ENCODE peak calls at places on chromosome 21, in four cellular contexts. One of them, this sample, is unnamed.

GRCh38 chr21:44741921-44742320 is 30.5 kb upstream of the TSPEAR start:
- DNase-seq in CD4-positive, alpha-beta memory T cell: no peak
- DNase-seq in stimulated activated CD4-positive, alpha-beta T cell treated with anti-CD3 and anti-CD28 coated beads, Interleukin-12 subunit alpha, Interleukin-12 subunit beta, amount 100 ng/mL, for 4 hours: no peak
- DNase-seq in GM04504: no peak
- DNase-seq in this sample: no peak

GRCh38 chr21:44486302-44486701 is 31.0 kb downstream of the LRRC3 start:
- DNase-seq in CD4-positive, alpha-beta memory T cell: no peak
- DNase-seq in stimulated activated CD4-positive, alpha-beta T cell treated with anti-CD3 and anti-CD28 coated beads, Interleukin-12 subunit alpha, Interleukin-12 subunit beta, amount 100 ng/mL, for 4 hours: no peak
- DNase-seq in GM04504: no peak
- DNase-seq in this sample: no peak

GRCh38 chr21:42456457-42456856 is 39.6 kb downstream of the RSPH1 start:
- DNase-seq in CD4-positive, alpha-beta memory T cell: peak
- DNase-seq in stimulated activated CD4-positive, alpha-beta T cell treated with anti-CD3 and anti-CD28 coated beads, Interleukin-12 subunit alpha, Interleukin-12 subunit beta, amount 100 ng/mL, for 4 hours: peak
- DNase-seq in GM04504: no peak
- DNase-seq in this sample: no peak

GRCh38 chr21:34280987-34281386 is 82.8 kb upstream of the KCNE2 start:
- DNase-seq in CD4-positive, alpha-beta memory T cell: no peak
- DNase-seq in stimulated activated CD4-positive, alpha-beta T cell treated with anti-CD3 and anti-CD28 coated beads, Interleukin-12 subunit alpha, Interleukin-12 subunit beta, amount 100 ng/mL, for 4 hours: no peak
- DNase-seq in GM04504: no peak
- DNase-seq in this sample: no peak

GRCh38 chr21:42655797-42656770 is 2.7 kb downstream of the PDE9A start:
- DNase-seq in CD4-positive, alpha-beta memory T cell: no peak
- DNase-seq in stimulated activated CD4-positive, alpha-beta T cell treated with anti-CD3 and anti-CD28 coated beads, Interleukin-12 subunit alpha, Interleukin-12 subunit beta, amount 100 ng/mL, for 4 hours: no peak
- DNase-seq in GM04504: no peak
- DNase-seq in this sample: no peak

GRCh38 chr21:45818276-45818903 is 163.2 kb upstream of the COL6A1 start:
- DNase-seq in CD4-positive, alpha-beta memory T cell: no peak
- DNase-seq in stimulated activated CD4-positive, alpha-beta T cell treated with anti-CD3 and anti-CD28 coated beads, Interleukin-12 subunit alpha, Interleukin-12 subunit beta, amount 100 ng/mL, for 4 hours: no peak
- DNase-seq in GM04504: peak
- DNase-seq in this sample: peak

GRCh38 chr21:44846201-44846484 is 27.3 kb downstream of the PTTG1IP start:
- DNase-seq in CD4-positive, alpha-beta memory T cell: no peak
- DNase-seq in stimulated activated CD4-positive, alpha-beta T cell treated with anti-CD3 and anti-CD28 coated beads, Interleukin-12 subunit alpha, Interleukin-12 subunit beta, amount 100 ng/mL, for 4 hours: no peak
- DNase-seq in GM04504: no peak
- DNase-seq in this sample: no peak

GRCh38 chr21:45223236-45223992 is 64.3 kb downstream of the POFUT2 start:
- DNase-seq in CD4-positive, alpha-beta memory T cell: no peak
- DNase-seq in stimulated activated CD4-positive, alpha-beta T cell treated with anti-CD3 and anti-CD28 coated beads, Interleukin-12 subunit alpha, Interleukin-12 subunit beta, amount 100 ng/mL, for 4 hours: no peak
- DNase-seq in GM04504: no peak
- DNase-seq in this sample: no peak

This sample was measured in HS-5.